ENCODE peak calls at places on chromosomes 1 and 21, in six cellular contexts. P is left lung; M is fibroblast of lung; A is lower lobe of right lung; D is esophagus muscularis mucosa; S is CD4-positive, alpha-beta T cell. C is an unnamed sample. For H3K9me3, the result is how much of the 10 kb centered on the place peaks cover.

GRCh38 chr1:29426701-29427279 is 190.5 kb downstream of the PTPRU start:
- DNase-seq in S (no peak), A (no peak), P (no peak), M (no peak), D (no peak), C (no peak)

GRCh38 chr1:76580206-76580605 is 287.1 kb upstream of the ST6GALNAC5 start:
- DNase-seq in M (no peak), D (no peak), A (no peak), P (no peak), S (no peak), C (no peak)

GRCh38 chr1:160576430-160576829 is 2.9 kb downstream of the CD84 start:
- DNase-seq in D (no peak), M (no peak), A (no peak), S (no peak), P (no peak), C (no peak)

GRCh38 chr1:10909697-10910489 is 102.6 kb upstream of the TARDBP start:
- DNase-seq in A (peak), P (peak), M (peak), S (peak), D (no peak), C (peak)

GRCh38 chr1:37476460-37477197 is 2.2 kb downstream of the ZC3H12A start:
- DNase-seq in A (peak), M (peak), S (no peak), P (peak), D (no peak), C (no peak)

GRCh38 chr1:147781056-147781471 is 20.7 kb upstream of the GJA5 start:
- DNase-seq in S (no peak), D (no peak), A (no peak), M (peak), P (no peak), C (no peak)

GRCh38 chr21:15772654-15773053 is 42.9 kb downstream of the USP25 start:
- DNase-seq in M (peak), P (no peak), A (no peak), D (no peak), S (no peak), C (no peak)

GRCh38 chr1:243620096-243620495 is 229.9 kb downstream of the AKT3 start:
- DNase-seq in S (no peak), P (no peak), D (no peak), M (no peak), A (no peak), C (no peak)

GRCh38 chr1:248740876-248741275 is 14.7 kb downstream of the LYPD8 start:
- DNase-seq in M (no peak), A (no peak), S (no peak), P (no peak), D (no peak), C (no peak)

GRCh38 chr1:43648448-43648847 is 1.5 kb upstream of the KDM4A start:
- DNase-seq in D (no peak), P (no peak), M (peak), S (no peak), A (no peak), C (no peak)

GRCh38 chr1:53376041-53376461 is 48.2 kb upstream of the LRP8 start:
- DNase-seq in S (no peak), A (no peak), P (peak), D (peak), M (no peak), C (no peak)

GRCh38 chr21:34881894-34882371 is 167.2 kb downstream of the RUNX1 start:
- DNase-seq in M (peak), A (no peak), S (no peak), D (peak), P (no peak), C (no peak)

GRCh38 chr1:94055459-94056122 is 65.4 kb downstream of the ABCA4 start:
- DNase-seq in M (peak), P (no peak), A (no peak), S (no peak), D (no peak), C (no peak)

GRCh38 chr1:168636200-168636599 is 59.8 kb downstream of the XCL1 start:
- DNase-seq in S (no peak), M (no peak), D (no peak), P (no peak), A (no peak), C (peak)

GRCh38 chr1:43711524-43712386 is 4.4 kb downstream of the ST3GAL3 start:
- DNase-seq in D (no peak), P (no peak), M (peak), A (no peak), S (no peak), C (no peak)

GRCh38 chr1:60903591-60903990 is 178.8 kb upstream of the NFIA start:
- DNase-seq in S (no peak), A (no peak), M (peak), D (no peak), P (no peak), C (peak)

GRCh38 chr21:45975017-45975595 is 6.5 kb upstream of the COL6A1 start:
- DNase-seq in M (peak), A (peak), D (no peak), P (peak), S (no peak), C (no peak)

GRCh38 chr1:74729741-74730478 is 2.9 kb downstream of the CRYZ start:
- DNase-seq in A (no peak), D (no peak), S (no peak), P (no peak), M (peak), C (peak)

GRCh38 chr21:46117586-46118304 is 19.8 kb downstream of the COL6A2 start:
- DNase-seq in A (peak), D (no peak), S (no peak), P (peak), M (no peak), C (no peak)

GRCh38 chr1:66563094-66563800 is 29.3 kb downstream of the SGIP1 start:
- DNase-seq in D (no peak), A (no peak), M (peak), P (no peak), S (no peak), C (no peak)

GRCh38 chr21:38487906-38488639 is 10.2 kb downstream of the ERG start:
- DNase-seq in A (no peak), M (no peak), D (no peak), S (no peak), P (no peak), C (no peak)

GRCh38 chr1:16092923-16093511 is 19.6 kb upstream of the FAM131C start:
- DNase-seq in A (no peak), M (no peak), P (no peak), D (no peak), S (no peak), C (no peak)
- TF ChIP-seq CTCF in A (no peak), M (no peak), P (no peak), D (no peak), S (no peak), C (no peak)

DNA sequence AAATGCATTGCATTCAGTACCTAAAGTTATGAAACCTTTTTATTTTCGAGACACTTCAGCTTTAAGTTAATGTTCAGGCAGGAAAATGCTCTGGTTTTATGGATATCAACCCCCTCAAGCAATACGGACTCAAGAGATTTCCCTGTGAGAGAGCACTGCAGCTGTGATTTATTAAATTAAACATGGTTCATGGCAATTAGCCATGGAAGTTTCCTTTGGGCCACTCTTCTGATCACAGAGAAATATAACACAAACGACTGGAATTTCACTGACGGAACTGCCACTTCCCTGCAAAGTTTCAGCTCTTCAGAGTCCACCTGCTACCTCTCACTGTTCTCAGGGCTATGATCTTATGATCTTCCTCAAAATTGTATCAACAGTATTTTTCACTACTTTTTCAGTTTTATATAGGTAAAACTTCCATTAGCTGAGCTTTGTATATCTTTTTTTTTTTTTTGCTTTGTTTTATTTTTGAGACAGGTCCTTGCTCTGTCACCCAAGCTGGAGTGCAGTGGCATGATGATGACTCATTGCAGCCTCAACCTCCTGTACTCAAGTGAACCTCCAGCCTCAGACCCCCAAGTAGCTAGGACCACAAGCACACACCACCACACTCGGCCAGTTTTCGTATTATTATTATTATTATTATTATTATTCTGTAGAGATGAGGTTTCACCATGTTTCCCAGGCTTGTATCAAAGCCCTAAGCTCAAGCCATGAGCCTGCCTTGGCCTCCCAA is 923.2 kb upstream of the TMPRSS15 start:
- DNase-seq in A (no peak), M (no peak), P (no peak), D (no peak), S (no peak), C (no peak)
- H3K9me3 ChIP-seq in A (under half), M (under half), P (under half), D (under half), S (under half), C (under half)

DNA sequence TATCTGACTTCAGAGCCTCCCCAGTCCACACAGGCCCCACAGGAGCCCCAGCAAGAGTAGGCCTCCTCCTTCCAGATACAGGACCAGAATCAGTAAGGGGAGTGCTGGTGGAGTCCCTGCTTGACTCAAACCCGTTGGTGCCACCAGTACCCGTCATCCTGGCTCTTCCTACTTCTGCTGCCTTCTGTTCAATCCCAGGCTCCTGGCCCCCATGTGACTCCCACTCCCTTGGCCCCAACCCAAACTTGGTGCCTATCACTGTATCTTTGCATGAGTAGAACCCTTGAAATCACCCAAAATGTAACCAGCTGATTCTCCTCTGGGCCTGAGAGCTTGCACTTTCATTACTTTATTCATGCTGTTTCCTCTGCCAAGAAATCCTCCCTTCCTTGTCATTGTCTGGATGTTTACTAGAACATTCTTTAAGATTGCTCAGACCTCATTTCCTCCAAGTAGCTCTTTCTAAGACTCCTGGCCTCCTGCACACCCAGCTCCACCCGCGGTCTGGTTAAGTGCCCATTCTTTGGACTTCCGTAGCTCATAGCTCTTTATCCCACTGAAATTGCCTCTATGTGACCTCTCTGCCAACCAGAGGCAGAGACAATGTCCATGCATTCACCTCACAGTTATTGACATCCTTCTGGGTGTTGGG is 15.7 kb downstream of the PTAFR start:
- DNase-seq in A (peak), D (no peak), P (no peak), S (no peak), M (peak), C (no peak)
- TF ChIP-seq CTCF in A (no peak), D (no peak), P (no peak), S (no peak), M (no peak), C (no peak)

GRCh38 chr1:220255204-220255603 is 17.0 kb downstream of the RAB3GAP2 start:
- DNase-seq in M (no peak), P (no peak), A (no peak), D (no peak), S (no peak), C (no peak)

GRCh38 chr1:220243947-220244346 is 28.3 kb downstream of the RAB3GAP2 start:
- DNase-seq in M (no peak), P (no peak), A (no peak), D (no peak), S (no peak), C (no peak)

GRCh38 chr1:220251272-220251671 is 21.0 kb downstream of the RAB3GAP2 start:
- DNase-seq in S (no peak), M (no peak), A (no peak), P (no peak), D (no peak), C (no peak)

GRCh38 chr1:220249522-220249921 is 22.7 kb downstream of the RAB3GAP2 start:
- DNase-seq in M (no peak), P (no peak), D (no peak), S (no peak), A (no peak), C (no peak)
- H3K9me3 ChIP-seq in M (under half), P (under half), D (under half), S (under half), A (under half), C (under half)